ENCODE peak calls at places on chromosomes 3 and 15, in eight cellular contexts. L is breast epithelium, W is heart right ventricle, Y is A549, X is adrenal gland, E is OCI-LY7, R is Peyer's patch, U is esophagus muscularis mucosa. I is an unnamed sample. For H3K4me1, the result is how much of the 10 kb centered on the place peaks cover.

GRCh38 chr15:58179741-58180381 is 41.7 kb downstream of the AQP9 start:
- DNase-seq in L (no peak), W (no peak), Y (no peak), X (no peak), E (no peak), R (no peak), U (no peak), I (no peak)

GRCh38 chr3:141452045-141452444 is 34.8 kb upstream of the RASA2 start:
- DNase-seq in L (no peak), W (no peak), Y (peak), X (no peak), E (peak), R (peak), U (no peak), I (peak)

GRCh38 chr3:196197524-196197923 is 13.7 kb downstream of the ZDHHC19 start:
- DNase-seq in L (no peak), W (no peak), Y (no peak), X (no peak), E (no peak), R (no peak), U (no peak), I (no peak)

GRCh38 chr3:31620656-31621055 is 87.9 kb downstream of the STT3B start:
- DNase-seq in L (no peak), W (no peak), Y (no peak), X (no peak), E (no peak), R (no peak), U (no peak), I (no peak)

GRCh38 chr3:59131016-59131771 is 81.4 kb upstream of the CFAP20DC start:
- DNase-seq in L (no peak), W (no peak), Y (no peak), X (no peak), E (no peak), R (no peak), U (no peak), I (no peak)

GRCh38 chr3:132318451-132318850 is 1.2 kb downstream of the ACP3 start:
- DNase-seq in L (no peak), W (no peak), Y (no peak), X (no peak), E (no peak), R (no peak), U (no peak), I (no peak)

GRCh38 chr3:55752911-55753310 is 265.8 kb upstream of the WNT5A start:
- DNase-seq in L (no peak), W (no peak), Y (no peak), X (no peak), E (no peak), R (no peak), U (peak), I (no peak)

GRCh38 chr15:90680371-90680935 is 36.7 kb upstream of the BLM start:
- DNase-seq in L (no peak), W (no peak), Y (no peak), X (peak), E (no peak), R (no peak), U (no peak), I (no peak)

GRCh38 chr3:99656606-99657005 is 18.2 kb downstream of the COL8A1 start:
- DNase-seq in L (no peak), W (no peak), Y (no peak), X (no peak), E (no peak), R (no peak), U (no peak), I (no peak)

GRCh38 chr15:70569139-70569717 is 194.1 kb downstream of the UACA start:
- DNase-seq in L (no peak), W (no peak), Y (peak), X (no peak), E (no peak), R (no peak), U (no peak), I (no peak)

GRCh38 chr15:78811825-78812183 is 540 bp upstream of the ADAMTS7 start:
- DNase-seq in L (no peak), W (peak), Y (no peak), X (peak), E (no peak), R (no peak), U (no peak), I (no peak)

GRCh38 chr15:60972301-60972700 is 256.8 kb downstream of the RORA start:
- DNase-seq in L (no peak), W (no peak), Y (no peak), X (no peak), E (no peak), R (no peak), U (peak), I (no peak)

GRCh38 chr3:170689218-170689874 is 103.5 kb upstream of the SLC7A14 start:
- DNase-seq in L (no peak), W (no peak), Y (peak), X (no peak), E (no peak), R (no peak), U (no peak), I (no peak)

GRCh38 chr3:52774901-52775864 is 2.2 kb upstream of the ITIH1 start:
- DNase-seq in L (no peak), W (no peak), Y (no peak), X (no peak), E (no peak), R (no peak), U (peak), I (peak)

GRCh38 chr3:159077860-159078259 is 276.0 kb downstream of the MFSD1 start:
- DNase-seq in L (no peak), W (no peak), Y (no peak), X (no peak), E (no peak), R (no peak), U (no peak), I (no peak)

GRCh38 chr3:71360694-71361093 is 222.8 kb downstream of the FOXP1 start:
- DNase-seq in L (no peak), W (no peak), Y (no peak), X (no peak), E (peak), R (no peak), U (no peak), I (no peak)

GRCh38 chr3:13824521-13825316 is 55.2 kb downstream of the WNT7A start:
- DNase-seq in L (no peak), W (no peak), Y (no peak), X (no peak), E (no peak), R (no peak), U (no peak), I (no peak)

GRCh38 chr3:10962481-10963036 is 30.0 kb upstream of the SLC6A1 start:
- DNase-seq in L (no peak), W (no peak), Y (no peak), X (no peak), E (no peak), R (no peak), U (no peak), I (no peak)

GRCh38 chr15:80697316-80697715 is 2.2 kb downstream of the ABHD17C start:
- DNase-seq in L (no peak), W (no peak), Y (no peak), X (no peak), E (no peak), R (peak), U (no peak), I (peak)

GRCh38 chr3:153734777-153735551 is 386.2 kb upstream of the ARHGEF26 start:
- DNase-seq in L (no peak), W (no peak), Y (peak), X (no peak), E (no peak), R (no peak), U (no peak), I (no peak)

GRCh38 chr15:29143909-29144308 is 125.7 kb downstream of the NSMCE3 start:
- DNase-seq in L (no peak), W (no peak), Y (no peak), X (no peak), E (no peak), R (no peak), U (no peak), I (no peak)

GRCh38 chr3:17850448-17850847 is 108.0 kb upstream of the TBC1D5 start:
- DNase-seq in L (no peak), W (no peak), Y (no peak), X (no peak), E (no peak), R (no peak), U (no peak), I (no peak)

GRCh38 chr15:81113204-81113657 is 20.8 kb upstream of the CFAP161 start:
- DNase-seq in L (no peak), W (no peak), Y (no peak), X (no peak), E (no peak), R (no peak), U (no peak), I (no peak)

GRCh38 chr3:61828880-61829279 is 267.5 kb downstream of the PTPRG start:
- DNase-seq in L (no peak), W (no peak), Y (no peak), X (no peak), E (no peak), R (no peak), U (no peak), I (no peak)

GRCh38 chr3:146975476-146975875 is 370.3 kb upstream of the PLSCR5 start:
- DNase-seq in L (no peak), W (no peak), Y (no peak), X (no peak), E (no peak), R (no peak), U (no peak), I (no peak)

GRCh38 chr15:41489641-41490040 is 4.0 kb upstream of the ITPKA start:
- DNase-seq in L (no peak), W (no peak), Y (no peak), X (no peak), E (no peak), R (no peak), U (no peak), I (no peak)

GRCh38 chr15:80915462-80915861 is 74.2 kb downstream of the MESD start:
- DNase-seq in L (no peak), W (no peak), Y (no peak), X (no peak), E (no peak), R (no peak), U (no peak), I (no peak)

GRCh38 chr3:4999626-5000184 is 20.5 kb downstream of the BHLHE40 start:
- DNase-seq in L (peak), W (no peak), Y (no peak), X (no peak), E (no peak), R (peak), U (no peak), I (no peak)

GRCh38 chr3:114903213-114903612 is 243.9 kb downstream of the ZBTB20 start:
- DNase-seq in L (no peak), W (no peak), Y (no peak), X (no peak), E (no peak), R (no peak), U (no peak), I (no peak)

GRCh38 chr3:158950131-158950901 is 148.5 kb downstream of the MFSD1 start:
- DNase-seq in L (no peak), W (no peak), Y (no peak), X (no peak), E (no peak), R (no peak), U (no peak), I (no peak)

GRCh38 chr3:46124216-46125143 is 83.6 kb downstream of the CCR1 start:
- DNase-seq in L (no peak), W (no peak), Y (no peak), X (no peak), E (no peak), R (no peak), U (no peak), I (no peak)

GRCh38 chr15:39589815-39590644 is 9.2 kb downstream of the THBS1 start:
- DNase-seq in L (no peak), W (no peak), Y (no peak), X (no peak), E (no peak), R (no peak), U (no peak), I (no peak)

GRCh38 chr3:48502728-48503168 is 1.2 kb downstream of the SHISA5 start:
- DNase-seq in L (peak), W (peak), Y (no peak), X (peak), E (no peak), R (no peak), U (no peak), I (no peak)

GRCh38 chr3:43995078-43995928 is 246.4 kb upstream of the TOPAZ1 start:
- DNase-seq in L (no peak), W (no peak), Y (peak), X (no peak), E (peak), R (peak), U (no peak), I (no peak)

GRCh38 chr3:73072634-73073033 is 11.2 kb downstream of the EBLN2 start:
- DNase-seq in L (no peak), W (no peak), Y (no peak), X (no peak), E (no peak), R (no peak), U (no peak), I (no peak)

GRCh38 chr3:192835818-192836468 is 81.7 kb downstream of the MB21D2 start:
- DNase-seq in L (no peak), W (peak), Y (no peak), X (no peak), E (no peak), R (no peak), U (no peak), I (no peak)

GRCh38 chr3:192831801-192832347 is 85.8 kb downstream of the MB21D2 start:
- DNase-seq in L (no peak), W (no peak), Y (no peak), X (no peak), E (no peak), R (no peak), U (no peak), I (no peak)

GRCh38 chr3:192836469-192836820 is 81.2 kb downstream of the MB21D2 start:
- DNase-seq in L (no peak), W (no peak), Y (no peak), X (no peak), E (no peak), R (no peak), U (no peak), I (no peak)

GRCh38 chr3:192833177-192833890 is 84.3 kb downstream of the MB21D2 start:
- DNase-seq in L (no peak), W (no peak), Y (peak), X (no peak), E (no peak), R (no peak), U (no peak), I (no peak)

DNA sequence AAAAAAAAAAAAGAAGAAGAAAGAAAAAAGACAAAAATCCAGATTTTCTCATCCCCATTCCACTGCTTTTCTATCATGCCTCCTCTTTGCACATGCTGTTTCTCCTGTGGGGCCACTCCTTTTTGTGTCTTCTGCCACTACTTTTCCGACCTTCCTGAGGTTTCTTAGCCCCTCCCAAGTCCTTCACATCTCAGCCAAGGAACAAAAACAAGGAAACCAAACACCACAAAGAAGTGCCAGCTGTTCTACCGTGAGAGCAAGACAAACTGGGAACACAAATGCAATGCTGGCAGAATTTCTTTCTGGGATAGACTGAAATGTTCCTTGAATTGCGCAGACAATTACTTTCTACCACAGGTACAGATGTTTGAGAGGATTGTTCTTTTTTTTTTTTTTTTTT is 83.2 kb downstream of the MB21D2 start:
- DNase-seq in L (no peak), W (no peak), Y (no peak), X (no peak), E (no peak), R (no peak), U (no peak), I (no peak)
- H3K4me1 ChIP-seq in L (under half), W (half or more), Y (half or more), X (under half), E (under half), R (under half), U (half or more), I (under half)

GRCh38 chr15:85869124-85869523 is 74.4 kb upstream of the KLHL25 start:
- DNase-seq in L (no peak), W (no peak), Y (no peak), X (no peak), E (no peak), R (no peak), U (no peak), I (no peak)

GRCh38 chr15:85865070-85865684 is 70.5 kb upstream of the KLHL25 start:
- DNase-seq in L (no peak), W (peak), Y (peak), X (peak), E (peak), R (no peak), U (no peak), I (peak)

GRCh38 chr15:85870216-85871014 is 75.7 kb upstream of the KLHL25 start:
- DNase-seq in L (no peak), W (no peak), Y (no peak), X (no peak), E (no peak), R (no peak), U (no peak), I (no peak)

GRCh38 chr15:85871545-85871944 is 76.8 kb upstream of the KLHL25 start:
- DNase-seq in L (no peak), W (no peak), Y (no peak), X (no peak), E (peak), R (no peak), U (no peak), I (no peak)

GRCh38 chr15:85867250-85867649 is 72.5 kb upstream of the KLHL25 start:
- DNase-seq in L (no peak), W (no peak), Y (no peak), X (no peak), E (no peak), R (no peak), U (no peak), I (no peak)
- TF ChIP-seq CTCF in L (no peak), W (no peak), Y (no peak), X (no peak), E (no peak), R (no peak), U (no peak), I (no peak)

GRCh38 chr15:37880009-37880834 is 54.2 kb upstream of the TMCO5A start:
- DNase-seq in L (no peak), W (no peak), Y (peak), X (no peak), E (peak), R (no peak), U (no peak), I (no peak)
- H3K4me3 ChIP-seq in L (no peak), W (no peak), Y (no peak), X (no peak), E (no peak), R (no peak), U (no peak), I (no peak)

GRCh38 chr3:66038726-66039589 is at the start of gene MAGI1:
- DNase-seq in L (peak), W (peak), Y (peak), X (peak), E (peak), R (peak), U (peak), I (peak)

GRCh38 chr3:66037330-66037985 is 1.3 kb downstream of the MAGI1 start:
- DNase-seq in L (peak), W (peak), Y (peak), X (peak), E (no peak), R (no peak), U (no peak), I (peak)

GRCh38 chr3:66038384-66038725 is 363 bp downstream of the MAGI1 start:
- DNase-seq in L (no peak), W (no peak), Y (no peak), X (no peak), E (no peak), R (peak), U (no peak), I (no peak)

GRCh38 chr3:66036586-66037061 is 2.1 kb downstream of the MAGI1 start:
- DNase-seq in L (no peak), W (no peak), Y (no peak), X (peak), E (no peak), R (no peak), U (no peak), I (no peak)

GRCh38 chr3:66037986-66038369 is 740 bp downstream of the MAGI1 start:
- DNase-seq in L (peak), W (peak), Y (no peak), X (peak), E (peak), R (no peak), U (no peak), I (peak)
- H3K4me1 ChIP-seq in L (under half), W (under half), Y (under half), X (under half), E (under half), R (under half), U (under half), I (under half)

DNA sequence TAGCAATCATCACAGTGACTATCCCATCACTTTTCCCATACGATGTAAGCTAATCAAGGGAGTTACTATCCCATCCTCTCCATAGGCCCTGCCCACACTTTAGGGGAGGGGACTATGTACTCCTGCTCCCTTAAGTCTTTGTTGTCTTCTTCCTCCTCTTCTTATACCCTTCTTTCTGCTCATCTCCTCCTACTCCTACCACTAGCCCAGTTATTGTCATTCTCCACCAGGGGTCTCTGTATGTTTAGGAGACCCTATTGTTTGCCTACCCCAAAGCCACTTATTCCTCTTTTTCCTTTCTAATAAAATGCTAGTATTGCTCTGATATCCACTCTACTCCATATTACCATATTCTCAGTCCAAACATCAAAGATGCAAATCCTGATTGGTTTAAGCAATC is 27.8 kb downstream of the STAC start:
- DNase-seq in L (no peak), W (no peak), Y (no peak), X (no peak), E (peak), R (no peak), U (no peak), I (no peak)
- TF ChIP-seq CTCF in L (no peak), W (peak), Y (peak), X (no peak), E (peak), R (no peak), U (no peak), I (no peak)

DNA sequence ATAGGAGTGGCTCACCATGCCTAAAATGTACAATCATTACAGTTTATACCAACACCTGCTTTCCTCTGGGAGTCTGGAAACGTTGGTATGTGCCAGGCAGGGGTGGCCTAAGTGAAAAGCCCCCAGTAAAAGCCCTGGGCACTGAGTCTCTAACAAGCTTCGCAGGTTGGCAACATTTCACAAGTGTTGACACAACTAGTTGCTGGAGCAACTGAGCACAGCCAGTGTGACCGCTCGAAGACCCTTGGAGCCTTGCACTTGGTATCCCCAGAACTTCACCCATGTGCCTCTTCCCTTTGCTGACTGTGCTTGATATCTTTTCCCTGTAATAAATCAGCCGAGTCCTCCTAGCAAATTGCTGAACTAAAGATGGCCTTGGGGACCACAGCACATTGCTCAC is 2.7 kb downstream of the RIOX2 start:
- DNase-seq in L (no peak), W (no peak), Y (no peak), X (no peak), E (no peak), R (no peak), U (no peak), I (no peak)
- H3K4me3 ChIP-seq in L (no peak), W (no peak), Y (no peak), X (no peak), E (no peak), R (no peak), U (no peak), I (no peak)

GRCh38 chr3:113247664-113248458 is 36.5 kb downstream of the BOC start:
- DNase-seq in L (no peak), W (no peak), Y (no peak), X (no peak), E (no peak), R (no peak), U (no peak), I (no peak)
- H3K4me1 ChIP-seq in L (under half), W (under half), Y (under half), X (under half), E (under half), R (under half), U (half or more), I (under half)

I was measured in mucosa of descending colon.